ENCODE peak calls at places on chromosomes 1 and 21, in nine cellular contexts. E is epithelial cell of esophagus, S is GDM1, X is MCF 10A, V is psoas muscle, U is C1 segment of cervical spinal cord, C is germinal center, W is NCI-H1417, A is H4. D is an unnamed sample.

GRCh38 chr1:51369171-51369570 is 38.8 kb upstream of the TTC39A start:
- DNase-seq in W (no peak), C (no peak), U (no peak), S (no peak), V (no peak), E (no peak), A (no peak), X (no peak), D (no peak)

GRCh38 chr1:85295006-85295431 is 18.6 kb upstream of the BCL10 start:
- DNase-seq in V (no peak), U (no peak), X (peak; percentile 72), A (peak; percentile 16), W (no peak), C (no peak), S (no peak), E (peak; percentile 94), D (no peak)

GRCh38 chr1:230113605-230114241 is 46.7 kb downstream of the GALNT2 start:
- DNase-seq in C (no peak), E (peak; percentile 93), S (no peak), A (peak; percentile 42), V (peak; percentile 64), W (no peak), X (peak; percentile 98), U (no peak), D (no peak)

GRCh38 chr21:34900376-34900775 is 148.7 kb downstream of the RUNX1 start:
- DNase-seq in A (peak; percentile 38), X (no peak), U (no peak), W (no peak), V (no peak), E (peak; percentile 45), S (no peak), C (no peak), D (no peak)

GRCh38 chr1:66505671-66506392 is 28.1 kb upstream of the SGIP1 start:
- DNase-seq in E (no peak), W (no peak), S (no peak), X (no peak), U (no peak), V (no peak), A (peak; percentile 38), C (no peak), D (no peak)

GRCh38 chr1:77533660-77534295 is 148.7 kb downstream of the ZZZ3 start:
- DNase-seq in X (peak; percentile 71), S (peak; percentile 58), U (peak; percentile 59), A (peak; percentile 48), C (peak; percentile 63), V (peak; percentile 64), W (peak; percentile 78), E (peak; percentile 68), D (peak; percentile 79)

GRCh38 chr21:33947451-33948095 is 32.0 kb upstream of the ATP5PO start:
- DNase-seq in X (peak; percentile 98), U (no peak), S (peak; percentile 81), V (peak; percentile 81), A (peak; percentile 99), E (peak; percentile 98), W (peak; percentile 93), C (no peak), D (peak; percentile 80)

GRCh38 chr21:31735518-31735992 is 3.6 kb upstream of the SCAF4 start:
- DNase-seq in X (no peak), A (no peak), S (no peak), E (no peak), C (peak; percentile 49), U (no peak), V (no peak), W (no peak), D (no peak)

GRCh38 chr1:209790286-209791193 is 6.2 kb upstream of the C1orf74 start:
- DNase-seq in C (no peak), E (no peak), W (no peak), V (no peak), X (peak; percentile 32), U (no peak), A (no peak), S (no peak), D (no peak)

GRCh38 chr1:8903410-8903809 is 24.9 kb upstream of the ENO1 start:
- DNase-seq in W (no peak), S (no peak), E (peak; percentile 32), A (peak; percentile 34), C (no peak), V (no peak), U (no peak), X (peak; percentile 75), D (no peak)

GRCh38 chr1:59261537-59261936 is 35.4 kb upstream of the FGGY start:
- DNase-seq in W (no peak), A (no peak), V (no peak), E (no peak), U (no peak), X (no peak), S (no peak), C (no peak), D (no peak)

D was measured in NCI-H510A treated with DMSO at 0.1 percent for 48 hours.